ENCODE peak calls at places on chromosomes 4 and X, in four cellular contexts. One of them, this sample, is unnamed.

GRCh38 chr4:180150818-180151217 is 2092.4 kb upstream of the TENM3 start:
- DNase-seq in CD8-positive, alpha-beta memory T cell: no peak
- DNase-seq in MM.1S: peak
- DNase-seq in HepG2: no peak
- DNase-seq in this sample: no peak

GRCh38 chrX:103418811-103419210 is 42.5 kb downstream of the BEX3 start:
- DNase-seq in CD8-positive, alpha-beta memory T cell: no peak
- DNase-seq in MM.1S: no peak
- DNase-seq in HepG2: no peak
- DNase-seq in this sample: no peak

GRCh38 chr4:177699365-177700213 is 257.4 kb upstream of the AGA start:
- DNase-seq in CD8-positive, alpha-beta memory T cell: no peak
- DNase-seq in MM.1S: no peak
- DNase-seq in HepG2: no peak
- DNase-seq in this sample: no peak

GRCh38 chr4:10589808-10590207 is 94.8 kb downstream of the CLNK start:
- DNase-seq in CD8-positive, alpha-beta memory T cell: no peak
- DNase-seq in MM.1S: no peak
- DNase-seq in HepG2: no peak
- DNase-seq in this sample: no peak

GRCh38 chr4:68905598-68906237 is 45.9 kb downstream of the UGT2A3 start:
- DNase-seq in CD8-positive, alpha-beta memory T cell: no peak
- DNase-seq in MM.1S: no peak
- DNase-seq in HepG2: no peak
- DNase-seq in this sample: no peak

GRCh38 chr4:3406021-3406420 is 35.7 kb upstream of the HGFAC start:
- DNase-seq in CD8-positive, alpha-beta memory T cell: no peak
- DNase-seq in MM.1S: no peak
- DNase-seq in HepG2: no peak
- DNase-seq in this sample: no peak

GRCh38 chr4:17997129-17997528 is 24.4 kb downstream of the LCORL start:
- DNase-seq in CD8-positive, alpha-beta memory T cell: no peak
- DNase-seq in MM.1S: no peak
- DNase-seq in HepG2: no peak
- DNase-seq in this sample: no peak

GRCh38 chr4:129236351-129236750 is 140.4 kb downstream of the C4orf33 start:
- DNase-seq in CD8-positive, alpha-beta memory T cell: no peak
- DNase-seq in MM.1S: no peak
- DNase-seq in HepG2: no peak
- DNase-seq in this sample: no peak

GRCh38 chr4:74874785-74875367 is 58.0 kb upstream of the PARM1 start:
- DNase-seq in CD8-positive, alpha-beta memory T cell: no peak
- DNase-seq in MM.1S: peak
- DNase-seq in HepG2: peak
- DNase-seq in this sample: no peak

GRCh38 chr4:168633474-168633873 is 136.6 kb downstream of the PALLD start:
- DNase-seq in CD8-positive, alpha-beta memory T cell: no peak
- DNase-seq in MM.1S: no peak
- DNase-seq in HepG2: no peak
- DNase-seq in this sample: no peak

GRCh38 chr4:168636040-168636439 is 139.2 kb downstream of the PALLD start:
- DNase-seq in CD8-positive, alpha-beta memory T cell: no peak
- DNase-seq in MM.1S: no peak
- DNase-seq in HepG2: no peak
- DNase-seq in this sample: no peak

GRCh38 chr4:168637872-168638756 is 141.3 kb downstream of the PALLD start:
- DNase-seq in CD8-positive, alpha-beta memory T cell: no peak
- DNase-seq in MM.1S: no peak
- DNase-seq in HepG2: no peak
- DNase-seq in this sample: no peak

GRCh38 chr4:168634276-168634802 is 137.5 kb downstream of the PALLD start:
- DNase-seq in CD8-positive, alpha-beta memory T cell: no peak
- DNase-seq in MM.1S: no peak
- DNase-seq in HepG2: no peak
- DNase-seq in this sample: peak

GRCh38 chr4:168636506-168637176 is 139.8 kb downstream of the PALLD start:
- DNase-seq in CD8-positive, alpha-beta memory T cell: no peak
- DNase-seq in MM.1S: no peak
- DNase-seq in HepG2: no peak
- DNase-seq in this sample: no peak
- H3K27ac ChIP-seq in CD8-positive, alpha-beta memory T cell: no peak
- H3K27ac ChIP-seq in MM.1S: no peak
- H3K27ac ChIP-seq in HepG2: no peak
- H3K27ac ChIP-seq in this sample: peak

DNA sequence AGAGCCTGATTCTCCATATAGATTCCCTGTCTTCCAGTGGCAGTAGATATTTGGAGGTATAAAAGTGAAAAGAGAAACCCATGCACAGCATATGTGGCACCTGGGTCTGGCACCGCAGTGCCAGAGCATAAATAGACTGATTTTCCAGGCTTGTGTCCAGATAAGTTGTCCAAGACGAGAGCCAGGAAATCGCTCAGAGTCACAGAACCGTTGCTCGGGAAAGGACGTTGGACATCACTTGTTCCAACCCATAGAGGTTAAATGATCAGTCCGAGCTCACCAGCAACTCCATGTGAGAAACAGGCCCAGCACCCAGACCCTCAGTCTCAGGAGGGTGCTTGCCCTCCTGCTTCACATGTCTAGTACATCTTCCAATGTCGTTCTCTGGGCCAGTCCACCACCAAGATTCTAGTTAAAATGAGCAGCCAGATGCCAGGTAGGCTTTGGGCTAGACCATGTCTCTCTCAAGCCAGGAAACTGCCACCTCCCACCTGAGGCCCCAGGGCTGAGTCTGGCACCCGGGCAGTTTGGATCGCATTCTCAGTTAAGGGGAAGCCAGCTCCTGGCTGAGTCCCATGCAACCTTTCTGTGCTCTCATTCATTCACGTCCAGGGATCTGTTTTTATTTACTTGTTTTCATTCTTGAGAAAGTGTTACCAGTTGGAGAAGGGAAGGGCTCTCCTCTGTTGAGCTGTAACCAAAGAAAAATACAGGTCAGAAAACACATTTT is 91.8 kb downstream of the PHOX2B start:
- DNase-seq in CD8-positive, alpha-beta memory T cell: no peak
- DNase-seq in MM.1S: no peak
- DNase-seq in HepG2: no peak
- DNase-seq in this sample: no peak
- H3K27ac ChIP-seq in CD8-positive, alpha-beta memory T cell: no peak
- H3K27ac ChIP-seq in MM.1S: no peak
- H3K27ac ChIP-seq in HepG2: no peak
- H3K27ac ChIP-seq in this sample: no peak

DNA sequence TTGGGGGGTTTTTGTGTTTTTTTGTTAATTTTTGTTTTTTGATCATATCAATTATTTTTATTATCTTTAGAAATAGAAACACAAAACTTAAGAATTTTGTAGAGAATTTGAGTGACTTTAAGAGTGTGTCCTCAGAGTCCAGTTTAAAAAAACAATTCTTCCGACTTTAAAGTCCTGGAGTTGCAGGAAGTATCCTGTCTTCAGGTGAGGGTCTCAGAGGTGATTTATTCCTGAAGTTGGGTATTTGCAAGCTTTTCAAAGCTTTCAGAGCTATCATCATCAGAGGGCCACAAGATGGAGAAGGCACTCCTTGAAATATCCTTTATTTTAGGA is 23.0 kb downstream of the TLR10 start:
- DNase-seq in CD8-positive, alpha-beta memory T cell: no peak
- DNase-seq in MM.1S: no peak
- DNase-seq in HepG2: no peak
- DNase-seq in this sample: no peak
- H3K27ac ChIP-seq in CD8-positive, alpha-beta memory T cell: no peak
- H3K27ac ChIP-seq in MM.1S: no peak
- H3K27ac ChIP-seq in HepG2: no peak
- H3K27ac ChIP-seq in this sample: no peak

DNA sequence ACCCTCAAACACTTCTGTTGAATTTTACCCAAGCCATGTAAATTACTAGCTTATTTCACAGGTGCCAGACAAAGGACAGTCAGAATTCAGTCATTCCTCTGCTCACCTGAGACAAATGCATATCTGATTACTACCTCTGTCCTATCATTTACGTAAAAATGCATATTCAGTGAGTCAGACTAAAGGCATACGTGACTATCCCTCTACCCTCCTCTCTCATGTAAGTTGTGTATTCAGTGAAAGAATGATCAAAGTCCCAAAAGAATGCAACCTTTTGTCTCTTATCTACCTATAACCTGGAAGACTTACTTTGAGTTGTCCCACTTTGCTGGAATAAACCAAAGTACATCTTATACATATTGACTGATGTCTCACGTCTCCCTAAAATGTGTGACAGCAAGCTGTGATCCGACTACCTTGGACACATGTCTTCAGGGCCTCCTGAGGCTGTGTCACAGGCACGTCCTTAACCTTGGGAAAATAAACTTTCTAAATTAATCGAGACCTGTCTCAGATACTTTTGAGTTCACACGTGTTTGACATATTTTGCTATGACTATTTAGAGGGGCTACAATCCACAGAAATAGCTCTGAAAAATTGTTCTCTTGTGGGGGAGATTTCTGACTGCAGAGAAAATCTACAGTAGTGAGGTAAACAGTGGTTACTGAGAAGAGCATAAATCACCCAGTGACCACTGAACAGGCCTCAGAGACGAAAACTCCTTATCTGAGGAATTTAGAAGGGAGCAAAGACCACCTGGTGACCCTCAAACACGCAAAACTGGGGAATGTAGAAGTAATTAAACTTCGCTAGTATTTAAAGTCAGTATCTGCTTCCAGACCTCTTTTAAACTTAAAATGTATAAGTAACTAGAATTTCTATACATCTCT is 1575.8 kb downstream of the STIM2 start:
- DNase-seq in CD8-positive, alpha-beta memory T cell: no peak
- DNase-seq in MM.1S: no peak
- DNase-seq in HepG2: no peak
- DNase-seq in this sample: no peak
- H3K27ac ChIP-seq in CD8-positive, alpha-beta memory T cell: no peak
- H3K27ac ChIP-seq in MM.1S: no peak
- H3K27ac ChIP-seq in HepG2: no peak
- H3K27ac ChIP-seq in this sample: no peak

GRCh38 chr4:39636786-39637185 is 1.9 kb downstream of the SMIM14 start:
- DNase-seq in CD8-positive, alpha-beta memory T cell: no peak
- DNase-seq in MM.1S: peak
- DNase-seq in HepG2: no peak
- DNase-seq in this sample: peak
- H3K27ac ChIP-seq in CD8-positive, alpha-beta memory T cell: no peak
- H3K27ac ChIP-seq in MM.1S: no peak
- H3K27ac ChIP-seq in HepG2: peak
- H3K27ac ChIP-seq in this sample: peak

DNA sequence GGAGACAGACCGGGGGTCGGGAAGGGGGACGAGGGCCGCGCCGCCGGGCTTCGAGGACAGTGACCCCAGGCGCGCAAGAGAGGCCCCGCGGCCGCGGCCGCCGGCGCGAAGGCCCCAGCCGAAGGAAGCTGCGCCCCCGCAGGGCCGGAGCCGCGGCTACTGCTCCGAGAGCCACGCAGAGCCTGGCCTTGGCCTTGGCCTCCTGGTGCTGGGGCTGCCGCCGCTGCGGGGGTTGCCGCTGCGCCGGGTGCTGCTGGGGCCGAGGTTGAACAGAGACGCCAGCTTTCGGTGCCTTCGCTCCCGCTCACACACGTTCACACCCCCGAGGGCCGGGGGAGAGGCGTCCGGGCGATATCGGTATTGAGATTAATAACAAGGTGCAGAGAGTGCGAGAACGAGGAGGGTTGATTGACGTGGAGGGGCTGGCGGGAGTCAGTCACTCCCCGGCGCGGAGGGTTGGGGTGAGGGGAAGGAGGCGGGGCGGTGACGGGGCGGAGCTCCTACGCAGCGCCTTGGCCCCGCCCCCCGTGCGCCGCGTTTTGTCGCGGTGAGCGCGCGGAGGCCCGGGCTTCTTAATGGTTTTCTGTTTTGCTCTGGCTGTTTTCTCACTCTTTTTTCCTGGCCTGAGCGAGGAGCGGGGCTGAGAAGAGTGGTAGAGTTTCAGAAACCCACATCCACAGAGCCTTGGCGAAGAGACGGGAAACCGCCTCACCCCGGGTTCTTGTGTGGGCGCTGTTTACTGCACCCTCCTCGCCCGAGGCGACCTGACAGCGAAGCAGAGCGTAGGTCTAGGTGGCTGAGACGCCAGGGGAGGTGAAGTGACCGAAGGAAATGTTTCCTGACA is 890 bp upstream of the CNOT6L start:
- DNase-seq in CD8-positive, alpha-beta memory T cell: peak
- DNase-seq in MM.1S: peak
- DNase-seq in HepG2: peak
- DNase-seq in this sample: peak
- H3K27ac ChIP-seq in CD8-positive, alpha-beta memory T cell: peak
- H3K27ac ChIP-seq in MM.1S: peak
- H3K27ac ChIP-seq in HepG2: peak
- H3K27ac ChIP-seq in this sample: peak

GRCh38 chr4:98577956-98578355 is 80.5 kb downstream of the TSPAN5 start:
- DNase-seq in CD8-positive, alpha-beta memory T cell: no peak
- DNase-seq in MM.1S: no peak
- DNase-seq in HepG2: no peak
- DNase-seq in this sample: no peak

GRCh38 chr4:98571161-98571786 is 87.1 kb downstream of the TSPAN5 start:
- DNase-seq in CD8-positive, alpha-beta memory T cell: no peak
- DNase-seq in MM.1S: no peak
- DNase-seq in HepG2: no peak
- DNase-seq in this sample: no peak

GRCh38 chr4:98572697-98573096 is 85.7 kb downstream of the TSPAN5 start:
- DNase-seq in CD8-positive, alpha-beta memory T cell: no peak
- DNase-seq in MM.1S: no peak
- DNase-seq in HepG2: no peak
- DNase-seq in this sample: no peak

GRCh38 chr4:98573791-98574190 is 84.6 kb downstream of the TSPAN5 start:
- DNase-seq in CD8-positive, alpha-beta memory T cell: no peak
- DNase-seq in MM.1S: no peak
- DNase-seq in HepG2: no peak
- DNase-seq in this sample: no peak

GRCh38 chr4:98574816-98575215 is 83.6 kb downstream of the TSPAN5 start:
- DNase-seq in CD8-positive, alpha-beta memory T cell: no peak
- DNase-seq in MM.1S: no peak
- DNase-seq in HepG2: no peak
- DNase-seq in this sample: no peak
- H3K27ac ChIP-seq in CD8-positive, alpha-beta memory T cell: no peak
- H3K27ac ChIP-seq in MM.1S: no peak
- H3K27ac ChIP-seq in HepG2: no peak
- H3K27ac ChIP-seq in this sample: no peak

DNA sequence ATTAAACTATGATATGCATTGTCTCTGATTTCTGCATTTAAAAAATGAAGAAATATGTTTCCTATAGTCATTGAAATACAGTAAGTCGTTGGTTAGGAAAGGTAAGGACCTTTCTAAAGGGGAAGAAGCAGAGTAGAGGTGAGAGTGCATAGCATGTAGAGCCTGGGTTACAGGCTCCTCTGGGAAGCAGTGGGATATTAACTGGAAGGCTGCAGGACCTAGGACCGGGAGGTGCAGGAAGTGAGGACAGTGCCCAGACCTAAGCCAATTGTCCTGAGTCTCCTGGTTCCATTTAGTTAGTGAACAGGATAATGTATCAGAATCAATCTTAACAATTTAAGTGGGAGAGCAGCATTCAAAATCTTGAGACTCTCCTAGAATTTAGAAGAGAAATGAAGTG is 237.1 kb upstream of the NUDT6 start:
- DNase-seq in CD8-positive, alpha-beta memory T cell: no peak
- DNase-seq in MM.1S: no peak
- DNase-seq in HepG2: no peak
- DNase-seq in this sample: no peak
- H3K27ac ChIP-seq in CD8-positive, alpha-beta memory T cell: no peak
- H3K27ac ChIP-seq in MM.1S: no peak
- H3K27ac ChIP-seq in HepG2: no peak
- H3K27ac ChIP-seq in this sample: no peak

GRCh38 chr4:182310316-182310715 is 67.1 kb downstream of the TENM3 start:
- DNase-seq in CD8-positive, alpha-beta memory T cell: no peak
- DNase-seq in MM.1S: no peak
- DNase-seq in HepG2: no peak
- DNase-seq in this sample: no peak
- H3K27ac ChIP-seq in CD8-positive, alpha-beta memory T cell: no peak
- H3K27ac ChIP-seq in MM.1S: no peak
- H3K27ac ChIP-seq in HepG2: no peak
- H3K27ac ChIP-seq in this sample: no peak